ENCODE peak calls at places on chromosome 12, in four cellular contexts. V, U, A and I are unnamed samples.

GRCh38 chr12:13534645-13535398 is 338.3 kb downstream of the EMP1 start:
- DNase-seq in V (peak), U (peak), A (peak), I (peak)

GRCh38 chr12:51855586-51856428 is 7.3 kb upstream of the FIGNL2 start:
- DNase-seq in V (no peak), U (no peak), A (peak), I (no peak)

GRCh38 chr12:46368138-46368537 is 4.4 kb downstream of the SLC38A2 start:
- DNase-seq in V (no peak), U (peak), A (no peak), I (no peak)

GRCh38 chr12:47207005-47207717 is 127.4 kb upstream of the AMIGO2 start:
- DNase-seq in V (peak), U (no peak), A (no peak), I (peak)

GRCh38 chr12:132723764-132724140 is 13.1 kb downstream of the PGAM5 start:
- DNase-seq in V (no peak), U (no peak), A (no peak), I (no peak)

GRCh38 chr12:74977832-74978481 is 231.7 kb downstream of the KCNC2 start:
- DNase-seq in V (no peak), U (no peak), A (no peak), I (no peak)

GRCh38 chr12:54444202-54444601 is 25.1 kb upstream of the ITGA5 start:
- DNase-seq in V (no peak), U (no peak), A (no peak), I (no peak)

GRCh38 chr12:25694072-25694471 is 141.0 kb upstream of the LMNTD1 start:
- DNase-seq in V (no peak), U (no peak), A (no peak), I (no peak)

GRCh38 chr12:52203126-52203921 is 11.5 kb upstream of the KRT80 start:
- DNase-seq in V (peak), U (peak), A (no peak), I (peak)

GRCh38 chr12:10272466-10272865 is 35.2 kb upstream of the KLRD1 start:
- DNase-seq in V (no peak), U (no peak), A (no peak), I (no peak)

GRCh38 chr12:64824500-64825142 is at the start of gene TBC1D30:
- DNase-seq in V (peak), U (peak), A (peak), I (peak)

GRCh38 chr12:69007166-69007857 is 74.3 kb upstream of the CPM start:
- DNase-seq in V (no peak), U (no peak), A (peak), I (peak)

GRCh38 chr12:88314706-88315105 is 172.6 kb downstream of the TMTC3 start:
- DNase-seq in V (no peak), U (no peak), A (no peak), I (no peak)

GRCh38 chr12:5977556-5977955 is 32.5 kb upstream of the ANO2 start:
- DNase-seq in V (no peak), U (no peak), A (no peak), I (no peak)

GRCh38 chr12:9925746-9926393 is 6.3 kb downstream of the CLEC2A start:
- DNase-seq in V (no peak), U (no peak), A (peak), I (no peak)

GRCh38 chr12:104718581-104718980 is 239.5 kb downstream of the SLC41A2 start:
- DNase-seq in V (no peak), U (no peak), A (no peak), I (no peak)

GRCh38 chr12:48932878-48933277 is 7.6 kb upstream of the FKBP11 start:
- DNase-seq in V (peak), U (no peak), A (no peak), I (peak)

GRCh38 chr12:25130741-25131188 is 64.2 kb downstream of the DNAI7 start:
- DNase-seq in V (no peak), U (no peak), A (no peak), I (no peak)